ENCODE peak calls at places on chromosome X, in six cellular contexts. V is D341Med, U is astrocyte of the hippocampus, O is ELR, S is spleen, P is NCI-H2029 treated with DMSO at 0.1 percent for 48 hours. Z is an unnamed sample.

GRCh38 chrX:152817082-152817744 is 13.3 kb downstream of the CETN2 start:
- DNase-seq in S (no peak), P (no peak), V (peak), O (peak), U (peak), Z (peak)

GRCh38 chrX:45767021-45767491 is 566.4 kb upstream of the DIPK2B start:
- DNase-seq in V (no peak), S (no peak), P (no peak), O (peak), U (peak), Z (no peak)

GRCh38 chrX:3807906-3808305 is 94.5 kb upstream of the PRKX start:
- DNase-seq in U (no peak), S (no peak), O (no peak), V (no peak), P (no peak), Z (no peak)

GRCh38 chrX:11886745-11887144 is 128.7 kb downstream of the MSL3 start:
- DNase-seq in P (no peak), O (peak), V (no peak), U (peak), S (no peak), Z (peak)

GRCh38 chrX:30612250-30612655 is 34.7 kb upstream of the TASL start:
- DNase-seq in O (no peak), U (no peak), S (no peak), P (peak), V (no peak), Z (no peak)

GRCh38 chrX:56798866-56799864 is 70.1 kb downstream of the NBDY start:
- DNase-seq in V (peak), O (no peak), P (no peak), U (no peak), S (peak), Z (no peak)

GRCh38 chrX:84216406-84216805 is 28.4 kb upstream of the RPS6KA6 start:
- DNase-seq in P (peak), S (no peak), V (no peak), U (no peak), O (no peak), Z (no peak)

GRCh38 chrX:85516131-85516530 is 136.7 kb upstream of the POF1B start:
- DNase-seq in S (no peak), O (no peak), V (no peak), U (no peak), P (no peak), Z (no peak)

GRCh38 chrX:121407627-121408026 is 360.2 kb downstream of the GLUD2 start:
- DNase-seq in P (no peak), U (no peak), V (no peak), S (no peak), O (no peak), Z (no peak)

GRCh38 chrX:130120746-130121504 is 10.6 kb upstream of the ELF4 start:
- DNase-seq in U (peak), V (peak), O (peak), P (no peak), S (peak), Z (no peak)

GRCh38 chrX:153995504-153995903 is 22.9 kb downstream of the TMEM187 start:
- DNase-seq in S (no peak), U (no peak), O (no peak), V (no peak), P (no peak), Z (no peak)

GRCh38 chrX:31199051-31199769 is 127.4 kb upstream of the FTHL17 start:
- DNase-seq in S (no peak), U (no peak), V (no peak), P (no peak), O (peak), Z (no peak)

GRCh38 chrX:123171781-123172180 is 12.3 kb upstream of the GRIA3 start:
- DNase-seq in U (no peak), S (no peak), P (no peak), V (no peak), O (no peak), Z (no peak)

GRCh38 chrX:67545772-67546495 is 2.1 kb downstream of the AR start:
- DNase-seq in P (no peak), S (peak), O (peak), U (peak), V (no peak), Z (no peak)

GRCh38 chrX:10617186-10617963 is 3.0 kb downstream of the MID1 start:
- DNase-seq in P (no peak), V (no peak), O (no peak), U (peak), S (no peak), Z (no peak)

GRCh38 chrX:40097101-40097491 is 662 bp downstream of the BCOR start:
- DNase-seq in O (no peak), S (no peak), V (peak), U (peak), P (no peak), Z (no peak)

GRCh38 chrX:32448945-32449344 is 762.4 kb downstream of the DMD start:
- DNase-seq in S (no peak), P (no peak), U (no peak), V (no peak), O (no peak), Z (no peak)

GRCh38 chrX:72245461-72246089 is 6.7 kb upstream of the ERCC6L start:
- DNase-seq in S (no peak), V (peak), P (peak), U (peak), O (peak), Z (peak)

GRCh38 chrX:106300239-106300638 is 132.1 kb downstream of the PWWP3B start:
- DNase-seq in S (no peak), V (no peak), O (no peak), P (no peak), U (peak), Z (peak)

GRCh38 chrX:149470960-149471359 is 34.1 kb downstream of the IDS start:
- DNase-seq in S (peak), U (peak), O (peak), P (peak), V (peak), Z (peak)

GRCh38 chrX:57677132-57677858 is 2.8 kb downstream of the NLRP2B start:
- DNase-seq in P (no peak), O (no peak), S (no peak), V (no peak), U (no peak), Z (no peak)